ENCODE peak calls at places on chromosomes 7 and 10, in four cellular contexts. One of them, this sample, is unnamed.

GRCh38 chr10:77649333-77650331 is 12.0 kb upstream of the KCNMA1 start:
- DNase-seq in brain microvascular endothelial cell: no peak
- DNase-seq in Peyer's patch: no peak
- DNase-seq in colonic mucosa: no peak
- DNase-seq in this sample: no peak

GRCh38 chr7:117051808-117052207 is 98.5 kb downstream of the ST7 start:
- DNase-seq in brain microvascular endothelial cell: no peak
- DNase-seq in Peyer's patch: no peak
- DNase-seq in colonic mucosa: no peak
- DNase-seq in this sample: no peak

GRCh38 chr7:157670490-157671357 is 333.9 kb downstream of the DNAJB6 start:
- DNase-seq in brain microvascular endothelial cell: no peak
- DNase-seq in Peyer's patch: no peak
- DNase-seq in colonic mucosa: no peak
- DNase-seq in this sample: peak; percentile 4

GRCh38 chr10:68781613-68782574 is 45.4 kb upstream of the STOX1 start:
- DNase-seq in colonic mucosa: no peak
- DNase-seq in Peyer's patch: no peak
- DNase-seq in brain microvascular endothelial cell: no peak
- DNase-seq in this sample: no peak

GRCh38 chr7:47368190-47368812 is 213.6 kb downstream of the TNS3 start:
- DNase-seq in colonic mucosa: no peak
- DNase-seq in Peyer's patch: no peak
- DNase-seq in brain microvascular endothelial cell: no peak
- DNase-seq in this sample: no peak

GRCh38 chr7:136549756-136550155 is 318.7 kb upstream of the CHRM2 start:
- DNase-seq in brain microvascular endothelial cell: no peak
- DNase-seq in colonic mucosa: no peak
- DNase-seq in Peyer's patch: no peak
- DNase-seq in this sample: no peak

GRCh38 chr7:120280743-120281142 is 7.8 kb downstream of the KCND2 start:
- DNase-seq in brain microvascular endothelial cell: peak; percentile 17
- DNase-seq in colonic mucosa: no peak
- DNase-seq in Peyer's patch: no peak
- DNase-seq in this sample: no peak

GRCh38 chr7:94374231-94374630 is 20.5 kb upstream of the COL1A2 start:
- DNase-seq in Peyer's patch: no peak
- DNase-seq in colonic mucosa: peak; percentile 51
- DNase-seq in brain microvascular endothelial cell: peak; percentile 91
- DNase-seq in this sample: peak; percentile 83

GRCh38 chr10:63718006-63718405 is 196.8 kb downstream of the REEP3 start:
- DNase-seq in Peyer's patch: no peak
- DNase-seq in colonic mucosa: no peak
- DNase-seq in brain microvascular endothelial cell: no peak
- DNase-seq in this sample: no peak

GRCh38 chr7:82595176-82595575 is 151.6 kb upstream of the CACNA2D1 start:
- DNase-seq in brain microvascular endothelial cell: no peak
- DNase-seq in Peyer's patch: no peak
- DNase-seq in colonic mucosa: no peak
- DNase-seq in this sample: no peak

GRCh38 chr10:35097510-35097909 is 7.4 kb upstream of the CUL2 start:
- DNase-seq in brain microvascular endothelial cell: no peak
- DNase-seq in colonic mucosa: no peak
- DNase-seq in Peyer's patch: no peak
- DNase-seq in this sample: no peak

GRCh38 chr7:144854839-144855424 is 19.1 kb upstream of the TPK1 start:
- DNase-seq in Peyer's patch: no peak
- DNase-seq in brain microvascular endothelial cell: peak; percentile 5
- DNase-seq in colonic mucosa: no peak
- DNase-seq in this sample: no peak

GRCh38 chr7:44286618-44287487 is 38.5 kb downstream of the CAMK2B start:
- DNase-seq in Peyer's patch: no peak
- DNase-seq in colonic mucosa: no peak
- DNase-seq in brain microvascular endothelial cell: no peak
- DNase-seq in this sample: no peak

GRCh38 chr10:95295031-95295755 is 4.4 kb upstream of the PDLIM1 start:
- DNase-seq in colonic mucosa: peak; percentile 73
- DNase-seq in brain microvascular endothelial cell: peak; percentile 46
- DNase-seq in Peyer's patch: peak; percentile 89
- DNase-seq in this sample: no peak

DNA sequence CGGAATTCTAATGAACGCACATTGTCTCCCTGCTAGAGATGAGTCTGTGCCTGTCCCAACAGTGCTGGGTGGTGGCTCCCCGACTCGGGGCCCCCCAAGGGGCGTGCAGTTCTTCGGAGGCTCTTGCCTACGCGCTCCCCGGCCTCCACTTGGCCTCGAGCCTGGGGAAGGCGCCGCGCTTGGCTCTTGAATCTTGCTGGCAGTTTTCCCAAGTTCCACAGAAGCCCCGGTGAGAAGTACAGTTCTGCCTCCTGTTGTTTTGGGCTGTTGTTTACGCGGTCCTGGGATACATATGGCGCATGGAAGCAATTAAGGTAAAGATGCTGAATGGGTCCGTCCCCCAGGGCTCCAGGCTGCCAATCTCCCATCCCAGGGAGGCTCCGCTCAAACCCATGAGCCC is 32.6 kb upstream of the UNCX start:
- DNase-seq in brain microvascular endothelial cell: peak; percentile 14
- DNase-seq in Peyer's patch: no peak
- DNase-seq in colonic mucosa: no peak
- DNase-seq in this sample: no peak
- H3K27me3 ChIP-seq in brain microvascular endothelial cell: peaks cover 6% of the 10 kb centered on the region
- H3K27me3 ChIP-seq in Peyer's patch: no peaks in the 10 kb centered on the region
- H3K27me3 ChIP-seq in colonic mucosa: no peaks in the 10 kb centered on the region
- H3K27me3 ChIP-seq in this sample: peaks cover 13% of the 10 kb centered on the region

GRCh38 chr7:81514546-81514945 is 255.3 kb downstream of the HGF start:
- DNase-seq in Peyer's patch: no peak
- DNase-seq in colonic mucosa: no peak
- DNase-seq in brain microvascular endothelial cell: no peak
- DNase-seq in this sample: peak; percentile 20
- H3K27me3 ChIP-seq in Peyer's patch: no peaks in the 10 kb centered on the region
- H3K27me3 ChIP-seq in colonic mucosa: no peaks in the 10 kb centered on the region
- H3K27me3 ChIP-seq in brain microvascular endothelial cell: no peaks in the 10 kb centered on the region
- H3K27me3 ChIP-seq in this sample: no peaks in the 10 kb centered on the region

GRCh38 chr10:30574423-30574796 is 55.1 kb downstream of the LYZL2 start:
- DNase-seq in colonic mucosa: no peak
- DNase-seq in brain microvascular endothelial cell: no peak
- DNase-seq in Peyer's patch: no peak
- DNase-seq in this sample: no peak

GRCh38 chr10:30580241-30580640 is 49.3 kb downstream of the LYZL2 start:
- DNase-seq in brain microvascular endothelial cell: no peak
- DNase-seq in Peyer's patch: no peak
- DNase-seq in colonic mucosa: no peak
- DNase-seq in this sample: no peak

GRCh38 chr10:30581779-30582380 is 47.7 kb downstream of the LYZL2 start:
- DNase-seq in colonic mucosa: peak; percentile 42
- DNase-seq in brain microvascular endothelial cell: peak; percentile 55
- DNase-seq in Peyer's patch: no peak
- DNase-seq in this sample: no peak

GRCh38 chr10:30583778-30584415 is 45.7 kb downstream of the LYZL2 start:
- DNase-seq in colonic mucosa: peak; percentile 86
- DNase-seq in Peyer's patch: peak; percentile 45
- DNase-seq in brain microvascular endothelial cell: peak; percentile 77
- DNase-seq in this sample: no peak

GRCh38 chr10:30579554-30579953 is 50.0 kb downstream of the LYZL2 start:
- DNase-seq in colonic mucosa: no peak
- DNase-seq in Peyer's patch: no peak
- DNase-seq in brain microvascular endothelial cell: no peak
- DNase-seq in this sample: no peak
- H3K27me3 ChIP-seq in colonic mucosa: no peaks in the 10 kb centered on the region
- H3K27me3 ChIP-seq in Peyer's patch: no peaks in the 10 kb centered on the region
- H3K27me3 ChIP-seq in brain microvascular endothelial cell: no peaks in the 10 kb centered on the region
- H3K27me3 ChIP-seq in this sample: peaks cover 5% of the 10 kb centered on the region

DNA sequence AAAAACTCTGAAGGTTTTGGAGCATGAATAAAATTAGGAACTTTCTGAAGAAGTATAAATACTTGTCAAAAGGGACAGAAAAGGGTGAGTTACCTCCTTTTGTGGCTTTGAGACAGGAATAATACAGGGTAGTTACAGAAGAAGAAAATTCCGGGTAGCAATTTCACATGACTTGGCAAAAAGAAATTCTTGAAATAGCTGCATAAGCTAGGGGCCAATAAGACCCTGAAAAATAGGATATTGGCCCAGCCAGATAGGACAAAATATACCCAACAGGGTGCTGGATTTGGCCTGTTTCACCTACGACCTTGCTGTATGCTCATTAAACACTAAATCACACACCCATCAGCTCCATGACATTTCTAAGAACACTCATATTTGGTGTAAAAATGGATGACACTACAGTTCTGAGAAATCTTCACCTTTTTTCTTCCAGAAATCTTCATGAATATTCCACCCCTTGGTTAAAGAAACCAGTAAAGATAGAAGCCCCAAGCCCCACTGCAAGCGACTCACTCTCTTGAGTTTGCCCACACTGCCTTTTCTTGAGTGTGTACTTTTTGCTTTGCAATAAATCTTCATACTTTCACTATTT is 362.7 kb downstream of the SEMA3D start:
- DNase-seq in Peyer's patch: no peak
- DNase-seq in brain microvascular endothelial cell: no peak
- DNase-seq in colonic mucosa: no peak
- DNase-seq in this sample: no peak
- H3K27me3 ChIP-seq in Peyer's patch: no peaks in the 10 kb centered on the region
- H3K27me3 ChIP-seq in brain microvascular endothelial cell: no peaks in the 10 kb centered on the region
- H3K27me3 ChIP-seq in colonic mucosa: no peaks in the 10 kb centered on the region
- H3K27me3 ChIP-seq in this sample: no peaks in the 10 kb centered on the region

DNA sequence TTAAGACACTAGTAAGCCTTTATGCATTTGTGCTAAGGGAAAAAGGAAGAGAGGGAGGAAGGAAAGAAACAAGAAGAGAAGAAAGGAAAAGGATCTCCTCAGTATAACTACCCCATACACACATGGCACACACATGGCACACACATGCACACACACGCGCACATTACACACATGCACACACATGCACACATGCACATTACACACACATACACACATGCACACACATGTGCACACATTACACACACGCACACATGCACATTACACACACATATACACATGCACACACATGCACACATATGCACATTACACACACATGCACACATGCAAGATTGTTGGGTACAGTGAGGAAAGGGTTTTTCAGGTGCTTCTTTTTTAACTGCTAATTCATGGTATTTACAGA is 311.2 kb downstream of the SKIDA1 start:
- DNase-seq in colonic mucosa: no peak
- DNase-seq in Peyer's patch: no peak
- DNase-seq in brain microvascular endothelial cell: no peak
- DNase-seq in this sample: no peak
- H3K27me3 ChIP-seq in colonic mucosa: no peaks in the 10 kb centered on the region
- H3K27me3 ChIP-seq in Peyer's patch: no peaks in the 10 kb centered on the region
- H3K27me3 ChIP-seq in brain microvascular endothelial cell: no peaks in the 10 kb centered on the region
- H3K27me3 ChIP-seq in this sample: no peaks in the 10 kb centered on the region

GRCh38 chr7:155382802-155383171 is 75.1 kb upstream of the EN2 start:
- DNase-seq in Peyer's patch: no peak
- DNase-seq in colonic mucosa: no peak
- DNase-seq in brain microvascular endothelial cell: no peak
- DNase-seq in this sample: no peak
- H3K27me3 ChIP-seq in Peyer's patch: peaks cover 50% of the 10 kb centered on the region
- H3K27me3 ChIP-seq in colonic mucosa: peaks cover 65% of the 10 kb centered on the region
- H3K27me3 ChIP-seq in brain microvascular endothelial cell: peaks cover 68% of the 10 kb centered on the region
- H3K27me3 ChIP-seq in this sample: peaks cover 50% of the 10 kb centered on the region

GRCh38 chr7:27247452-27248426 is 5.1 kb downstream of the EVX1 start:
- DNase-seq in colonic mucosa: no peak
- DNase-seq in Peyer's patch: no peak
- DNase-seq in brain microvascular endothelial cell: no peak
- DNase-seq in this sample: no peak

GRCh38 chr7:27248427-27248806 is 5.8 kb downstream of the EVX1 start:
- DNase-seq in colonic mucosa: no peak
- DNase-seq in brain microvascular endothelial cell: no peak
- DNase-seq in Peyer's patch: no peak
- DNase-seq in this sample: no peak

GRCh38 chr7:27249724-27250636 is 7.4 kb downstream of the EVX1 start:
- DNase-seq in brain microvascular endothelial cell: no peak
- DNase-seq in colonic mucosa: no peak
- DNase-seq in Peyer's patch: no peak
- DNase-seq in this sample: no peak

GRCh38 chr7:27251136-27251512 is 8.5 kb downstream of the EVX1 start:
- DNase-seq in Peyer's patch: no peak
- DNase-seq in brain microvascular endothelial cell: no peak
- DNase-seq in colonic mucosa: no peak
- DNase-seq in this sample: no peak

DNA sequence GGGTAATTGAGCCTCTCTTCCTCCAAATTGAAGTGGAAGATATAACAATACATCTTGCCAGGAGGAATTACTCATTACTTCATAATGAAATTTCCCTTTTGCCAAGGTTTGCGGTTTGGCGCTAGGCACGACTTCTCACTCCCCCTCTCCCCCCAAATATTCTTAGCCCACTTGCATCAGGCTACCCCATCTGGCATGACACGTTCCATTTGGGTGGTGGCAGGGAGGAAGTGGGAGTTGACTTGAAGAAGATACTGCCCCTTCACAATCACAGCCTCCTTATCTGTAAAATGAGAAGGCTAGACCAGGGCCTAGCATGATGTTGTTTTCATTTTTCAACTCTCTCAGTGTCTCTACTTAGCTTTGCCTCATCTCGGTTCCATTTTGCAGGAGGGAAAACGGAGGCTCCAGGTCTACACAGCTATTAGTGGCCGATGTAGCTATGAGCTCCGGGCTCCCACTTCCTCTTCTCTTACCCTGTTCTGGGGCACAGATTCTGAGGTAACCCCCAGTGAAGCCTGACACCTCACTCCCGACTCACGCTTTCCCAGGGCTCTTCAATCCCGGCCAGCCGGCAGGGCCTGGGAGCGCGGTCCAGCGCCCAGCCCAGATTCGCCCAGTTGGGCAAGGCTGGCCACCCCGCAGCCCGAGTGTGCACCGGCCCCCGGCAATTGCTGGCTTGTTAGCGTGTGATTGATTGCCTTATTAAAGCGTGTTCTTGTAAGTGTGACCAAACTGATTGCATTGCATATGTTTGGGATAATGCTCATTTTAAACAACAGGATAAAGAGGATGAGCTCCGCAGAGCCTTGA is 6.5 kb downstream of the EVX1 start:
- DNase-seq in colonic mucosa: no peak
- DNase-seq in brain microvascular endothelial cell: no peak
- DNase-seq in Peyer's patch: no peak
- DNase-seq in this sample: no peak
- H3K27me3 ChIP-seq in colonic mucosa: peaks cover 80% of the 10 kb centered on the region
- H3K27me3 ChIP-seq in brain microvascular endothelial cell: peaks cover 99% of the 10 kb centered on the region
- H3K27me3 ChIP-seq in Peyer's patch: peaks cover 82% of the 10 kb centered on the region
- H3K27me3 ChIP-seq in this sample: peaks cover 59% of the 10 kb centered on the region

DNA sequence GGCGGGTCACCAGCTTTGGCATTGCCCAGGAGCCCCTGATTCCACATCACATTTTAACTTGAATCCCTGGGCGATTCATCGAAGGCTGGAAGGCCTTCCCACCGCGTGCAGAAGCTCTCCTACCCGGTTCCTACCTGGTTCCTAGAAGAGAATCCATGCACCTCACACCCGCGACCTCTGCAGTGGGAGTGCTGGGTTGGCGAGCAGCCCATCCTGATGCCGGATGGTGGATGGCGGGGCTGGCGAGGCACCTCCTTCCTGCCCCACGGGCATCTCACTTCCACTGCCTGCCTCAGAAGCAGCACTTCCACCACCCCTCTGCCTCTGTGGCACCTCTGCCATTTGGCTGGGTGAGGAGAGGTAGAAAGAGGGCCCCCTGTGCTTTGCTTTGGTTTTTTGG is 32.0 kb downstream of the NUB1 start:
- DNase-seq in colonic mucosa: no peak
- DNase-seq in brain microvascular endothelial cell: no peak
- DNase-seq in Peyer's patch: no peak
- DNase-seq in this sample: no peak
- H3K27me3 ChIP-seq in colonic mucosa: no peaks in the 10 kb centered on the region
- H3K27me3 ChIP-seq in brain microvascular endothelial cell: no peaks in the 10 kb centered on the region
- H3K27me3 ChIP-seq in Peyer's patch: no peaks in the 10 kb centered on the region
- H3K27me3 ChIP-seq in this sample: no peaks in the 10 kb centered on the region

This sample was measured in BJ.